ENCODE peak calls at places on chromosomes 13 and 19, in seven cellular contexts. C is stomach, M is RWPE2, A is AG09309, J is RWPE1, L is cardiac fibroblast, V is BE2C. D is an unnamed sample.

GRCh38 chr19:24052811-24053210 is 34.2 kb upstream of the ZNF254 start:
- DNase-seq in C (no peak), V (no peak), L (peak), M (no peak), J (no peak), A (no peak), D (no peak)

GRCh38 chr13:40306817-40307216 is 359.6 kb downstream of the FOXO1 start:
- DNase-seq in A (no peak), V (no peak), L (no peak), C (no peak), J (peak), M (no peak), D (no peak)

GRCh38 chr19:7395793-7396192 is 47.1 kb downstream of the ARHGEF18 start:
- DNase-seq in L (no peak), J (no peak), A (no peak), M (no peak), V (no peak), C (no peak), D (no peak)

GRCh38 chr13:109655611-109656010 is 130.8 kb downstream of the IRS2 start:
- DNase-seq in A (no peak), C (no peak), L (no peak), V (peak), M (no peak), J (no peak), D (no peak)

GRCh38 chr19:3097442-3097871 is 3.3 kb downstream of the GNA11 start:
- DNase-seq in L (no peak), A (no peak), M (no peak), C (peak), J (no peak), V (no peak), D (no peak)

GRCh38 chr19:1231729-1232128 is 6.1 kb downstream of the CBARP start:
- DNase-seq in J (no peak), M (no peak), L (no peak), C (peak), A (no peak), V (no peak), D (no peak)

GRCh38 chr13:60931858-60932546 is 483.6 kb downstream of the PCDH20 start:
- DNase-seq in A (no peak), J (peak), V (no peak), C (no peak), L (no peak), M (no peak), D (no peak)

GRCh38 chr19:41940443-41941409 is 12.5 kb upstream of the ERFL start:
- DNase-seq in V (no peak), C (no peak), L (no peak), A (no peak), J (no peak), M (no peak), D (no peak)

GRCh38 chr19:53670345-53670744 is 38.5 kb downstream of the DPRX start:
- DNase-seq in L (no peak), V (no peak), J (no peak), M (no peak), C (no peak), A (no peak), D (no peak)

GRCh38 chr19:53671621-53672111 is 39.9 kb downstream of the DPRX start:
- DNase-seq in M (no peak), V (no peak), J (no peak), A (no peak), L (no peak), C (no peak), D (no peak)
- TF ChIP-seq CTCF in M (no peak), V (no peak), J (no peak), A (no peak), L (no peak), C (no peak), D (no peak)

DNA sequence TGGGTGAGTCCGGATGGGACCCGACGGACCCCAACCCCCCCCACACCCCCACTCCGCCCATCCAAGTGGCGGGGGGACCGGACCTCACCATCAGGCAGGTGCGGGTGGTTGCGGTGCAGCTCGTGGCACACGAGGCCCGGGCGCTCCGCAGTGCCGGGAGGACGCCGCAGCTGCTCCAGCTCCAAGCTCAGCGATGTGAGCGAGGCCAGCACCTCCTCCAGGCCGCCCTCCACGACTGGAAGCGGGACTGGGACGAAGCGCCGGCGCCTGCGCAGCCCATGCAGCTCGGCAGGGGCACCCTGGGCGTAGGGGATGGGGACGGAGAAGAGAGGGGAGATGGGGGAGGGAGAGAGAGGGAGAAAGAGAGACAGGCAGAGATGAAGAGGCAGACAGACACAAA is 30.1 kb upstream of the OLFM2 start:
- DNase-seq in A (no peak), M (no peak), V (no peak), J (no peak), C (no peak), L (no peak), D (no peak)
- TF ChIP-seq CTCF in A (no peak), M (no peak), V (no peak), J (no peak), C (no peak), L (no peak), D (no peak)

GRCh38 chr19:17389957-17390664 is 3.9 kb downstream of the CCDC194 start:
- DNase-seq in J (no peak), M (no peak), C (no peak), V (no peak), A (no peak), L (no peak), D (no peak)
- TF ChIP-seq CTCF in J (no peak), M (no peak), C (no peak), V (peak), A (no peak), L (no peak), D (no peak)

GRCh38 chr19:44587863-44588752 is 25.3 kb upstream of the IGSF23 start:
- DNase-seq in L (peak), V (no peak), J (peak), C (no peak), A (peak), M (no peak), D (no peak)

GRCh38 chr19:44581288-44581687 is 32.1 kb upstream of the IGSF23 start:
- DNase-seq in L (no peak), A (no peak), V (no peak), M (no peak), C (no peak), J (no peak), D (no peak)

GRCh38 chr19:44582581-44583265 is 30.6 kb upstream of the IGSF23 start:
- DNase-seq in M (no peak), C (no peak), A (no peak), J (no peak), V (peak), L (peak), D (no peak)

GRCh38 chr19:44588753-44589112 is 24.6 kb upstream of the IGSF23 start:
- DNase-seq in A (no peak), C (no peak), L (no peak), M (no peak), V (no peak), J (no peak), D (no peak)

GRCh38 chr19:44585371-44586141 is 27.8 kb upstream of the IGSF23 start:
- DNase-seq in L (peak), C (no peak), V (no peak), A (peak), M (no peak), J (peak), D (no peak)
- TF ChIP-seq CTCF in L (peak), C (no peak), V (peak), A (peak), M (peak), J (no peak), D (no peak)

DNA sequence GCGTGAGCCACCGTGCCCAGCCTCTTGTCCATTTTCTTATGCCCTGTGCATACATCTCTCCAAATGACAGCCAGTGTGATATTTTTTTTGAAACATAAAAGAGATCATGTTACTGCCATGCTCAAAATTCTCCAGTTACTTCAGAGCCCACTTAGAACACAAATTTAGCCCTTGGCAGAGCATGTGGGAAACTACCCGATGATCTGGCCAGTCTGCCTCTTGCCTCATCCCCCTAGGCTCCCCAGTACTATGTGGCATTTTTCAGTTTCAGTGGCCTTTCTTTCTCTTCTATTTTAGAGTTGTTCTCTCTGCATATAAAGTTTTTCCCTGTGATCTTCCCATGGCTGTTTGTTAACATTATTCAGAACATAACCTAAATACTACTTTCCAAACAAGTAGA is 323.0 kb downstream of the GPC5 start:
- DNase-seq in V (no peak), J (no peak), M (no peak), L (no peak), A (no peak), C (no peak), D (no peak)
- TF ChIP-seq CTCF in V (no peak), J (no peak), M (no peak), L (no peak), A (no peak), C (no peak), D (no peak)

DNA sequence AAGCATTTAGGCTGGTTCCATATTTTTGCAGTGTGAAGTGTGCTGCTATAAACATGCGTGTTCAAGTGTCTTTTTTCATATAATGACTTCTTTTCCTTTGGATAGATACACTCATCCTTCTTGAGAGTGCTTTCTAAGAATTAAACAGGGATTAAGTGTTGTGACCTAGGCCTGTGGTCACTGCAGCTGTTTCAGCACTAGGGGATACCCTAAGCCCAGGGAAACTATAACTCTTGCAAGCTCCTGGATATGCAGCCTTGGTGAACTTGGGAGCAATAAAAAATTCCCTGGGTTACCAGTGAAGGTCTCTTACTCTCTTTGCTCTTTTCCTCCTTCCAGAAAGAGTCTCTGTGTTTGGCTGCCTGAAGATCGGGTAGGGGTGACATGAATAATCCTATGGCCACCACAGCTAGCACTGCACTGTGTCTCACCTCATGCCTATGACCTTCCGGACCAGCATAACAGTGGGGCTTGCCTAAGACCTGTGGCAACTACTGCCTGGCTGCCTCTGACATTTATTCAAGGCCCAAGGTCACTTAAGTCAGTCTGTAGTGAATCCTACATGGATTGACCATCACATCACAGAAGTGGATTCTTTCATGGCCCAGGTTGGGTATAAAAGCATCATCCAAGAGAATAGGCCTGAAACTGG is 799.7 kb downstream of the DACH1 start:
- DNase-seq in J (no peak), M (no peak), L (no peak), A (no peak), C (no peak), V (no peak), D (no peak)
- TF ChIP-seq CTCF in J (no peak), M (no peak), L (no peak), A (no peak), C (no peak), V (peak), D (no peak)

DNA sequence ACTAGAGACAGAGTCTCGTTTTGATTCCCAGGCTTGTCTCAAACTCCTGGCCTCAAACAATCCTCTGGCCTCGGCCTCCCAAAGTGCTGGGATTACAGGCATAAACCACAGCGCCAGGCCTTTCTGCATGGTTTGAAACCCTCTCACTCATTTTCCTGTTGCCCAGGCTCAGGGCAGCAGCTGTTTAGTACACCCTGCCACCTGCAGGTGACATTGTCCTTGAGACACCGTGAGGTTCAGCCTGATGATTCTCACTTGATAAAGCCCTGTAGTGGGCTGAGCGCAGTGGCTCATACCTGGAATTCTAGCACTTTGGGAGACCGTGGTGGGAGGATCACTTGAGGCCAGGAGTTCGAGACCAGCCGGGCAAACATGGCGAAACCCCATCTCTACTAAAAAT is 12.5 kb downstream of the IL12RB1 start:
- DNase-seq in L (no peak), C (no peak), V (no peak), J (no peak), M (no peak), A (no peak), D (no peak)
- TF ChIP-seq CTCF in L (no peak), C (no peak), V (peak), J (no peak), M (no peak), A (no peak), D (no peak)

DNA sequence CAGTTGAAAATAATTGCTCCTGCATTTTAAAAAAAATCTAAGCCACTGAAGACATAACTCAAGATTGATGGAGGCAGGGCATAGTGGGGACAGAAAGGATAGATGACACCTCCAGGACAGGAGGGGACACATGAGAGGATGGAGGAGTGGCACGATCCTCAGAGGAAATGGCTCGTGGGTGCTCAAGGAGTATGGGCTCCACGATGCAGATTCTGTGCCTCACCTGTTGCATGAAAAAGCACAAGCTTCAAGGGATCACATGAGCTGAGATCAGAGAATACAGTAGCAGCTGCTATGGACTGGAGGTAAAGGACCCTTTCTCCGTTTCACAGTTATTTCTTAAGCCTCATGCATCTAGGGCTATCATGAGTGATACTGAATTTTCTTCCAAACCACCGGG is 69.7 kb upstream of the KL start:
- DNase-seq in C (no peak), L (no peak), J (no peak), V (no peak), M (no peak), A (no peak), D (no peak)
- TF ChIP-seq CTCF in C (no peak), L (no peak), J (no peak), V (no peak), M (no peak), A (no peak), D (no peak)

GRCh38 chr13:97753269-97753668 is 200.2 kb upstream of the IPO5 start:
- DNase-seq in A (no peak), M (no peak), V (no peak), C (no peak), J (no peak), L (no peak), D (no peak)
- TF ChIP-seq CTCF in A (no peak), M (no peak), V (no peak), C (no peak), J (no peak), L (no peak), D (no peak)